ENCODE peak calls at places on chromosomes 5 and 9, in six cellular contexts. P, S, D, I, W and C are unnamed samples.

GRCh38 chr5:14211818-14212799 is 69.0 kb downstream of the TRIO start:
- DNase-seq in W (no peak), I (no peak), P (no peak), S (no peak), D (no peak), C (no peak)

GRCh38 chr5:172885594-172886340 is 51.7 kb downstream of the ERGIC1 start:
- DNase-seq in S (no peak), P (peak; percentile 48), W (no peak), I (no peak), D (no peak), C (no peak)

GRCh38 chr5:180170111-180170809 is 38.8 kb downstream of the RASGEF1C start:
- DNase-seq in P (no peak), S (peak; percentile 19), D (no peak), I (no peak), W (peak; percentile 11), C (no peak)

GRCh38 chr9:130847306-130848217 is 12.5 kb downstream of the ABL1 start:
- DNase-seq in D (peak; percentile 95), S (no peak), I (no peak), P (peak; percentile 25), W (peak; percentile 91), C (peak; percentile 98)

GRCh38 chr5:39652036-39652435 is 227.3 kb upstream of the DAB2 start:
- DNase-seq in W (no peak), P (peak; percentile 1), I (no peak), S (no peak), D (no peak), C (no peak)

GRCh38 chr5:53381-54174 is 38.4 kb upstream of the PLEKHG4B start:
- DNase-seq in I (no peak), P (no peak), D (no peak), S (peak; percentile 85), W (peak; percentile 70), C (no peak)

GRCh38 chr9:10566853-10567252 is 45.9 kb downstream of the PTPRD start:
- DNase-seq in S (peak; percentile 1), D (no peak), I (no peak), W (no peak), P (no peak), C (no peak)

GRCh38 chr9:82216435-82216834 is 227.9 kb downstream of the SPATA31D1 start:
- DNase-seq in S (no peak), D (no peak), W (no peak), P (no peak), I (no peak), C (no peak)

GRCh38 chr5:119411935-119412623 is 40.2 kb upstream of the HSD17B4 start:
- DNase-seq in D (peak; percentile 66), S (peak; percentile 57), P (peak; percentile 64), W (peak; percentile 72), I (peak; percentile 90), C (peak; percentile 72)

GRCh38 chr5:75055727-75056144 is 3.4 kb upstream of the GCNT4 start:
- DNase-seq in D (no peak), S (no peak), I (no peak), W (peak; percentile 37), P (no peak), C (no peak)

GRCh38 chr9:83061036-83061435 is 1.9 kb downstream of the RASEF start:
- DNase-seq in I (no peak), W (no peak), D (no peak), S (peak; percentile 40), P (no peak), C (no peak)

GRCh38 chr5:80961376-80962281 is 1.5 kb downstream of the RASGRF2 start:
- DNase-seq in W (no peak), I (no peak), P (no peak), D (no peak), S (no peak), C (peak; percentile 38)

GRCh38 chr5:160850439-160850838 is 1.6 kb downstream of the ATP10B start:
- DNase-seq in W (no peak), P (no peak), S (no peak), D (no peak), I (no peak), C (no peak)

GRCh38 chr5:41863871-41864486 is 6.2 kb downstream of the OXCT1 start:
- DNase-seq in S (no peak), W (peak; percentile 14), I (no peak), D (no peak), P (no peak), C (no peak)

GRCh38 chr5:34576849-34577248 is 79.3 kb upstream of the RAI14 start:
- DNase-seq in S (no peak), D (no peak), W (no peak), I (no peak), P (no peak), C (no peak)

GRCh38 chr9:6054280-6055099 is 39.1 kb upstream of the RANBP6 start:
- DNase-seq in W (peak; percentile 71), S (peak; percentile 52), I (peak; percentile 73), P (peak; percentile 51), D (no peak), C (peak; percentile 65)

GRCh38 chr9:86940774-86941173 is 6.5 kb downstream of the GAS1 start:
- DNase-seq in S (peak; percentile 13), W (no peak), P (no peak), D (no peak), I (no peak), C (no peak)

GRCh38 chr9:21443849-21444625 is 3.8 kb downstream of the IFNA1 start:
- DNase-seq in D (no peak), P (peak; percentile 96), W (no peak), I (no peak), S (no peak), C (no peak)

GRCh38 chr9:77023726-77024125 is 4.3 kb downstream of the FOXB2 start:
- DNase-seq in I (no peak), D (no peak), W (no peak), S (no peak), P (no peak), C (no peak)

GRCh38 chr5:179786861-179787260 is 6.9 kb upstream of the LTC4S start:
- DNase-seq in W (no peak), P (no peak), S (no peak), I (no peak), D (no peak), C (no peak)

GRCh38 chr5:95984287-95984938 is 22.8 kb upstream of the ELL2 start:
- DNase-seq in S (no peak), W (peak; percentile 43), P (no peak), I (no peak), D (no peak), C (peak; percentile 24)

GRCh38 chr5:158175664-158176507 is 316.9 kb upstream of the CLINT1 start:
- DNase-seq in P (no peak), I (no peak), S (no peak), D (no peak), W (no peak), C (no peak)

GRCh38 chr5:121189569-121190305 is 661.9 kb upstream of the FTMT start:
- DNase-seq in S (no peak), I (peak; percentile 4), P (peak; percentile 34), D (no peak), W (no peak), C (peak; percentile 34)

GRCh38 chr5:78895616-78896015 is 89.5 kb downstream of the ARSB start:
- DNase-seq in D (no peak), I (no peak), P (no peak), S (no peak), W (no peak), C (no peak)

GRCh38 chr5:125117556-125117955 is 371.1 kb upstream of the ZNF608 start:
- DNase-seq in W (peak; percentile 51), S (no peak), I (no peak), D (no peak), P (no peak), C (no peak)

GRCh38 chr9:136092741-136093140 is 2.3 kb downstream of the NACC2 start:
- DNase-seq in D (no peak), S (no peak), I (no peak), W (no peak), P (no peak), C (no peak)

GRCh38 chr5:108430931-108431608 is 49.2 kb upstream of the FBXL17 start:
- DNase-seq in D (no peak), I (no peak), S (no peak), P (no peak), W (no peak), C (peak; percentile 24)

GRCh38 chr9:130327781-130328348 is 62.3 kb downstream of the HMCN2 start:
- DNase-seq in W (no peak), D (peak; percentile 68), P (no peak), I (no peak), S (no peak), C (no peak)

GRCh38 chr5:59130441-59130840 is 547.6 kb downstream of the RAB3C start:
- DNase-seq in I (no peak), D (no peak), P (peak; percentile 33), S (no peak), W (no peak), C (no peak)

GRCh38 chr9:126298319-126298801 is 28.3 kb upstream of the MVB12B start:
- DNase-seq in W (no peak), I (no peak), P (no peak), S (no peak), D (no peak), C (no peak)

GRCh38 chr9:135520916-135521607 is at the start of gene LCN1:
- DNase-seq in S (no peak), I (no peak), P (no peak), W (no peak), D (no peak), C (no peak)

GRCh38 chr5:56269216-56269927 is 36.2 kb upstream of the ANKRD55 start:
- DNase-seq in I (peak; percentile 50), D (no peak), P (peak; percentile 77), S (no peak), W (peak; percentile 64), C (no peak)

GRCh38 chr9:115103746-115104477 is 14.0 kb downstream of the TNC start:
- DNase-seq in W (no peak), P (no peak), D (no peak), S (no peak), I (no peak), C (no peak)

GRCh38 chr9:133657120-133657661 is 21.0 kb downstream of the DBH start:
- DNase-seq in S (peak; percentile 69), P (no peak), D (no peak), I (no peak), W (no peak), C (no peak)

GRCh38 chr5:81397169-81397568 is 3.2 kb upstream of the ACOT12 start:
- DNase-seq in P (no peak), S (no peak), W (peak; percentile 54), D (no peak), I (no peak), C (peak; percentile 28)

GRCh38 chr5:170248635-170249227 is 15.9 kb downstream of the C5orf58 start:
- DNase-seq in I (peak; percentile 83), W (no peak), D (no peak), S (no peak), P (no peak), C (no peak)

GRCh38 chr5:139670369-139671095 is 22.4 kb downstream of the CXXC5 start:
- DNase-seq in W (no peak), I (peak; percentile 73), S (no peak), P (peak; percentile 41), D (no peak), C (no peak)

GRCh38 chr5:76403963-76404693 is 1.0 kb downstream of the IQGAP2 start:
- DNase-seq in I (peak; percentile 79), D (no peak), P (peak; percentile 34), S (no peak), W (no peak), C (no peak)